ENCODE peak calls at places on chromosomes 11 and 22, in seven cellular contexts. E, J, C, L, Q, S and B are unnamed samples.

GRCh38 chr11:119284344-119285157 is 32.4 kb downstream of the MCAM start:
- DNase-seq in J (peak; percentile 34), Q (no peak), C (no peak), S (peak; percentile 32), E (peak; percentile 36), L (no peak), B (peak; percentile 33)

GRCh38 chr11:121654506-121655480 is 202.0 kb upstream of the SORL1-AS1 start:
- DNase-seq in E (no peak), C (no peak), S (no peak), L (no peak), Q (no peak), J (peak; percentile 51), B (no peak)

GRCh38 chr11:103659138-103659734 is 377.2 kb upstream of the DDI1 start:
- DNase-seq in S (peak; percentile 15), J (no peak), L (no peak), Q (no peak), E (peak; percentile 48), C (no peak), B (no peak)

GRCh38 chr11:83600656-83601055 is 314.5 kb upstream of the CCDC90B start:
- DNase-seq in C (no peak), Q (no peak), L (no peak), E (no peak), J (peak; percentile 41), S (no peak), B (no peak)

GRCh38 chr11:1084561-1085439 is 10.1 kb downstream of the MUC2 start:
- DNase-seq in L (peak; percentile 39), E (no peak), C (no peak), J (no peak), Q (no peak), S (no peak), B (no peak)

GRCh38 chr22:43136255-43136654 is 6.9 kb downstream of the MCAT start:
- DNase-seq in J (peak; percentile 34), C (no peak), Q (peak; percentile 56), E (peak; percentile 80), L (peak; percentile 43), S (no peak), B (no peak)

GRCh38 chr22:43002198-43002577 is 12.8 kb downstream of the PACSIN2 start:
- DNase-seq in J (no peak), Q (no peak), S (no peak), C (no peak), L (no peak), E (no peak), B (no peak)

GRCh38 chr11:44007746-44008501 is 39.9 kb upstream of the ACCSL start:
- DNase-seq in S (no peak), Q (peak; percentile 32), C (no peak), E (no peak), J (no peak), L (no peak), B (no peak)

GRCh38 chr22:36129985-36130384 is 30.6 kb downstream of the APOL3 start:
- DNase-seq in J (no peak), L (no peak), C (no peak), Q (no peak), S (no peak), E (no peak), B (no peak)

GRCh38 chr22:50406416-50407170 is 63.5 kb downstream of the PPP6R2 start:
- DNase-seq in E (no peak), C (no peak), Q (no peak), L (no peak), S (no peak), J (no peak), B (no peak)

GRCh38 chr11:128716661-128717210 is 22.9 kb downstream of the FLI1 start:
- DNase-seq in J (no peak), E (no peak), L (no peak), S (no peak), C (no peak), Q (no peak), B (no peak)

GRCh38 chr11:86736303-86737143 is 63.8 kb upstream of the PRSS23 start:
- DNase-seq in E (no peak), Q (no peak), S (no peak), C (no peak), J (no peak), L (no peak), B (peak; percentile 84)

GRCh38 chr11:5380740-5381342 is 2.8 kb upstream of the OR51M1 start:
- DNase-seq in S (peak; percentile 36), E (peak; percentile 40), C (no peak), Q (peak; percentile 70), L (peak; percentile 58), J (peak; percentile 52), B (peak; percentile 45)

GRCh38 chr11:44633641-44634040 is 68.2 kb downstream of the CD82 start:
- DNase-seq in Q (peak; percentile 40), E (peak; percentile 56), L (no peak), J (no peak), C (no peak), S (no peak), B (no peak)

GRCh38 chr11:119645018-119645417 is 84.0 kb downstream of the NECTIN1 start:
- DNase-seq in S (no peak), C (no peak), J (no peak), L (no peak), Q (no peak), E (no peak), B (no peak)

GRCh38 chr22:43891360-43892182 is at the start of gene PNPLA5:
- DNase-seq in S (no peak), Q (peak; percentile 86), L (peak; percentile 15), E (peak; percentile 44), C (no peak), J (no peak), B (no peak)

GRCh38 chr11:2884424-2884815 is 1.2 kb downstream of the CDKN1C start:
- DNase-seq in Q (no peak), E (peak; percentile 79), S (no peak), J (no peak), C (no peak), L (peak; percentile 66), B (no peak)

GRCh38 chr11:112172362-112172994 is 2.8 kb upstream of the BCO2 start:
- DNase-seq in L (no peak), J (no peak), E (no peak), S (no peak), Q (no peak), C (no peak), B (no peak)

GRCh38 chr11:1161410-1162152 is 3.8 kb downstream of the MUC5AC start:
- DNase-seq in Q (no peak), E (peak; percentile 11), C (no peak), J (no peak), L (no peak), S (no peak), B (no peak)

GRCh38 chr11:20000393-20001134 is 159.7 kb downstream of the DBX1 start:
- DNase-seq in E (no peak), Q (peak; percentile 72), J (peak; percentile 88), S (no peak), L (no peak), C (no peak), B (no peak)

GRCh38 chr22:17140022-17140421 is 18.9 kb upstream of the TMEM121B start:
- DNase-seq in E (no peak), L (no peak), S (no peak), J (no peak), C (no peak), Q (no peak), B (no peak)

GRCh38 chr22:39204216-39204615 is 40.6 kb downstream of the PDGFB start:
- DNase-seq in J (no peak), C (no peak), L (peak; percentile 2), Q (no peak), S (no peak), E (no peak), B (no peak)

GRCh38 chr11:33391188-33391892 is 134.2 kb downstream of the HIPK3 start:
- DNase-seq in S (no peak), L (no peak), C (no peak), Q (no peak), J (no peak), E (no peak), B (no peak)

GRCh38 chr11:1122356-1123002 is 35.3 kb upstream of the MUC5AC start:
- DNase-seq in S (no peak), L (no peak), J (no peak), Q (no peak), E (peak; percentile 38), C (no peak), B (no peak)

GRCh38 chr11:6738590-6738989 is 33.2 kb downstream of the OR2AG2 start:
- DNase-seq in C (no peak), Q (no peak), S (no peak), J (no peak), E (no peak), L (no peak), B (no peak)

GRCh38 chr22:22784249-22785039 is 103.2 kb upstream of the IGLL5 start:
- DNase-seq in C (no peak), Q (no peak), E (no peak), L (no peak), S (no peak), J (no peak), B (no peak)
- H3K27me3 ChIP-seq in C (no peaks in the 10 kb centered on the region), Q (peaks cover 33% of the 10 kb centered on the region), E (no peaks in the 10 kb centered on the region), L (peaks cover 29% of the 10 kb centered on the region), S (peaks cover 5% of the 10 kb centered on the region), J (no peaks in the 10 kb centered on the region), B (peaks cover 6% of the 10 kb centered on the region)

GRCh38 chr11:9700105-9700801 is 36.4 kb downstream of the SWAP70 start:
- DNase-seq in J (no peak), Q (no peak), E (no peak), S (no peak), L (no peak), C (no peak), B (no peak)

GRCh38 chr11:9703280-9703679 is 39.4 kb downstream of the SWAP70 start:
- DNase-seq in S (no peak), L (no peak), J (no peak), Q (no peak), E (no peak), C (no peak), B (no peak)

GRCh38 chr11:9704620-9705019 is 40.7 kb downstream of the SWAP70 start:
- DNase-seq in Q (no peak), S (no peak), E (no peak), J (no peak), L (no peak), C (no peak), B (no peak)

GRCh38 chr11:9704037-9704436 is 40.2 kb downstream of the SWAP70 start:
- DNase-seq in J (no peak), Q (no peak), E (no peak), S (no peak), L (no peak), C (no peak), B (no peak)

DNA sequence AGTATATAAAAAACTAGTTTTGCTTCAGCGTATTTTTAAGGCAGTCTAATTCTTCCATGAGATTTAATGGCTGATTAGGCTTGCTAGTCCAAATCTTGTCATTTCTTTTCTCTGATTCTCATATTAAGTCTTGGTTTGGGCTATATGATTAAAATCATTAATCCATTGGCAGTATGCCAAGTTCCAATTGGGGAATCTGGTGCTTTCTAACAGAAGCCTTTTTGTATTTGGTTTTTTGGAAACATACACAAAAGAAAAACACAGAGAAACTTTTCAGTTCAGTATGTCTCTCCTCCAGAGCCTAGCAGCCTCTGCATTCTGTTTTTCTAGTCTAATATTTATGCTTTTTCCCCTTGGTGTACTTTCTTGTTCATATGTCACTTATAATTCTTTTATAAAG is 37.9 kb downstream of the SWAP70 start:
- DNase-seq in J (no peak), S (no peak), E (no peak), Q (no peak), C (no peak), L (no peak), B (no peak)
- TF ChIP-seq SIN3A in J (no peak), S (no peak), E (no peak), Q (no peak), C (no peak), L (no peak), B (no peak)

GRCh38 chr11:126776125-126776524 is 224.4 kb downstream of the KIRREL3 start:
- DNase-seq in J (no peak), Q (no peak), S (no peak), L (no peak), E (no peak), C (no peak), B (no peak)
- H3K27me3 ChIP-seq in J (peaks cover 1% of the 10 kb centered on the region), Q (no peaks in the 10 kb centered on the region), S (peaks cover 29% of the 10 kb centered on the region), L (no peaks in the 10 kb centered on the region), E (no peaks in the 10 kb centered on the region), C (peaks cover 13% of the 10 kb centered on the region), B (peaks cover 12% of the 10 kb centered on the region)

GRCh38 chr11:12914401-12914912 is 94.7 kb upstream of the RASSF10 start:
- DNase-seq in E (peak; percentile 82), S (no peak), Q (peak; percentile 89), J (no peak), C (no peak), L (peak; percentile 43), B (no peak)
- TF ChIP-seq SIN3A in E (no peak), S (no peak), Q (no peak), J (no peak), C (no peak), L (no peak), B (no peak)